ENCODE peak calls at places on chromosome 22, in ten cellular contexts. One of them, this sample, is unnamed.

GRCh38 chr22:49072996-49073645 is 754.6 kb downstream of the BRD1 start:
- DNase-seq in putamen: no peak
- DNase-seq in CD4-positive, CD25-positive, alpha-beta regulatory T cell: no peak
- DNase-seq in activated CD4-positive, alpha-beta T cell treated with anti-CD3 and anti-CD28 coated beads, Interleukin-2, amount 50 U/mL, for 1 hour: no peak
- DNase-seq in GDM1: no peak
- DNase-seq in GM12865: no peak
- DNase-seq in iPS-NIHi11: no peak
- DNase-seq in NCI-H345: no peak
- DNase-seq in neuronal stem cell: no peak
- DNase-seq in stimulated activated CD4-positive, alpha-beta T cell treated with anti-CD3 and anti-CD28 coated beads, Interleukin-1b, Interleukin-23, amount 100 ng/mL, for 1 hour: no peak
- DNase-seq in this sample: no peak

GRCh38 chr22:27370281-27370680 is 431.3 kb downstream of the MN1 start:
- DNase-seq in putamen: no peak
- DNase-seq in CD4-positive, CD25-positive, alpha-beta regulatory T cell: no peak
- DNase-seq in activated CD4-positive, alpha-beta T cell treated with anti-CD3 and anti-CD28 coated beads, Interleukin-2, amount 50 U/mL, for 1 hour: no peak
- DNase-seq in GDM1: peak; percentile 48
- DNase-seq in GM12865: no peak
- DNase-seq in iPS-NIHi11: no peak
- DNase-seq in NCI-H345: no peak
- DNase-seq in neuronal stem cell: no peak
- DNase-seq in stimulated activated CD4-positive, alpha-beta T cell treated with anti-CD3 and anti-CD28 coated beads, Interleukin-1b, Interleukin-23, amount 100 ng/mL, for 1 hour: no peak
- DNase-seq in this sample: no peak

GRCh38 chr22:49756201-49756600 is 71.5 kb downstream of the BRD1 start:
- DNase-seq in putamen: no peak
- DNase-seq in CD4-positive, CD25-positive, alpha-beta regulatory T cell: no peak
- DNase-seq in activated CD4-positive, alpha-beta T cell treated with anti-CD3 and anti-CD28 coated beads, Interleukin-2, amount 50 U/mL, for 1 hour: no peak
- DNase-seq in GDM1: no peak
- DNase-seq in GM12865: no peak
- DNase-seq in iPS-NIHi11: no peak
- DNase-seq in NCI-H345: no peak
- DNase-seq in neuronal stem cell: no peak
- DNase-seq in stimulated activated CD4-positive, alpha-beta T cell treated with anti-CD3 and anti-CD28 coated beads, Interleukin-1b, Interleukin-23, amount 100 ng/mL, for 1 hour: no peak
- DNase-seq in this sample: no peak

GRCh38 chr22:16783930-16784354 is 41.3 kb downstream of the XKR3 start:
- DNase-seq in putamen: no peak
- DNase-seq in CD4-positive, CD25-positive, alpha-beta regulatory T cell: no peak
- DNase-seq in activated CD4-positive, alpha-beta T cell treated with anti-CD3 and anti-CD28 coated beads, Interleukin-2, amount 50 U/mL, for 1 hour: no peak
- DNase-seq in GDM1: no peak
- DNase-seq in GM12865: peak; percentile 2
- DNase-seq in iPS-NIHi11: peak; percentile 10
- DNase-seq in NCI-H345: no peak
- DNase-seq in neuronal stem cell: no peak
- DNase-seq in stimulated activated CD4-positive, alpha-beta T cell treated with anti-CD3 and anti-CD28 coated beads, Interleukin-1b, Interleukin-23, amount 100 ng/mL, for 1 hour: no peak
- DNase-seq in this sample: no peak

GRCh38 chr22:20781272-20781990 is 7.5 kb downstream of the SERPIND1 start:
- DNase-seq in putamen: no peak
- DNase-seq in CD4-positive, CD25-positive, alpha-beta regulatory T cell: no peak
- DNase-seq in activated CD4-positive, alpha-beta T cell treated with anti-CD3 and anti-CD28 coated beads, Interleukin-2, amount 50 U/mL, for 1 hour: no peak
- DNase-seq in GDM1: no peak
- DNase-seq in GM12865: no peak
- DNase-seq in iPS-NIHi11: no peak
- DNase-seq in NCI-H345: no peak
- DNase-seq in neuronal stem cell: no peak
- DNase-seq in stimulated activated CD4-positive, alpha-beta T cell treated with anti-CD3 and anti-CD28 coated beads, Interleukin-1b, Interleukin-23, amount 100 ng/mL, for 1 hour: no peak
- DNase-seq in this sample: no peak

GRCh38 chr22:50060441-50061140 is 2.5 kb upstream of the TTLL8 start:
- DNase-seq in putamen: no peak
- DNase-seq in CD4-positive, CD25-positive, alpha-beta regulatory T cell: no peak
- DNase-seq in activated CD4-positive, alpha-beta T cell treated with anti-CD3 and anti-CD28 coated beads, Interleukin-2, amount 50 U/mL, for 1 hour: no peak
- DNase-seq in GDM1: no peak
- DNase-seq in GM12865: no peak
- DNase-seq in iPS-NIHi11: no peak
- DNase-seq in NCI-H345: no peak
- DNase-seq in neuronal stem cell: no peak
- DNase-seq in stimulated activated CD4-positive, alpha-beta T cell treated with anti-CD3 and anti-CD28 coated beads, Interleukin-1b, Interleukin-23, amount 100 ng/mL, for 1 hour: no peak
- DNase-seq in this sample: no peak

GRCh38 chr22:45757068-45757467 is 85.4 kb downstream of the ATXN10 start:
- DNase-seq in putamen: peak; percentile 22
- DNase-seq in CD4-positive, CD25-positive, alpha-beta regulatory T cell: no peak
- DNase-seq in activated CD4-positive, alpha-beta T cell treated with anti-CD3 and anti-CD28 coated beads, Interleukin-2, amount 50 U/mL, for 1 hour: no peak
- DNase-seq in GDM1: no peak
- DNase-seq in GM12865: no peak
- DNase-seq in iPS-NIHi11: peak; percentile 80
- DNase-seq in NCI-H345: no peak
- DNase-seq in neuronal stem cell: peak; percentile 65
- DNase-seq in stimulated activated CD4-positive, alpha-beta T cell treated with anti-CD3 and anti-CD28 coated beads, Interleukin-1b, Interleukin-23, amount 100 ng/mL, for 1 hour: no peak
- DNase-seq in this sample: no peak

GRCh38 chr22:44807915-44808690 is 55.7 kb downstream of the ARHGAP8 start:
- DNase-seq in putamen: no peak
- DNase-seq in CD4-positive, CD25-positive, alpha-beta regulatory T cell: no peak
- DNase-seq in activated CD4-positive, alpha-beta T cell treated with anti-CD3 and anti-CD28 coated beads, Interleukin-2, amount 50 U/mL, for 1 hour: no peak
- DNase-seq in GDM1: no peak
- DNase-seq in GM12865: no peak
- DNase-seq in iPS-NIHi11: peak; percentile 82
- DNase-seq in NCI-H345: no peak
- DNase-seq in neuronal stem cell: no peak
- DNase-seq in stimulated activated CD4-positive, alpha-beta T cell treated with anti-CD3 and anti-CD28 coated beads, Interleukin-1b, Interleukin-23, amount 100 ng/mL, for 1 hour: no peak
- DNase-seq in this sample: no peak

GRCh38 chr22:47337161-47337621 is 574.7 kb downstream of the TBC1D22A start:
- DNase-seq in putamen: peak; percentile 0
- DNase-seq in CD4-positive, CD25-positive, alpha-beta regulatory T cell: no peak
- DNase-seq in activated CD4-positive, alpha-beta T cell treated with anti-CD3 and anti-CD28 coated beads, Interleukin-2, amount 50 U/mL, for 1 hour: no peak
- DNase-seq in GDM1: no peak
- DNase-seq in GM12865: no peak
- DNase-seq in iPS-NIHi11: no peak
- DNase-seq in NCI-H345: peak; percentile 23
- DNase-seq in neuronal stem cell: no peak
- DNase-seq in stimulated activated CD4-positive, alpha-beta T cell treated with anti-CD3 and anti-CD28 coated beads, Interleukin-1b, Interleukin-23, amount 100 ng/mL, for 1 hour: no peak
- DNase-seq in this sample: no peak

GRCh38 chr22:49394116-49394785 is 433.4 kb downstream of the BRD1 start:
- DNase-seq in putamen: no peak
- DNase-seq in CD4-positive, CD25-positive, alpha-beta regulatory T cell: no peak
- DNase-seq in activated CD4-positive, alpha-beta T cell treated with anti-CD3 and anti-CD28 coated beads, Interleukin-2, amount 50 U/mL, for 1 hour: no peak
- DNase-seq in GDM1: no peak
- DNase-seq in GM12865: no peak
- DNase-seq in iPS-NIHi11: no peak
- DNase-seq in NCI-H345: no peak
- DNase-seq in neuronal stem cell: no peak
- DNase-seq in stimulated activated CD4-positive, alpha-beta T cell treated with anti-CD3 and anti-CD28 coated beads, Interleukin-1b, Interleukin-23, amount 100 ng/mL, for 1 hour: no peak
- DNase-seq in this sample: no peak

GRCh38 chr22:19132153-19132552 is 1.0 kb downstream of the TSSK2 start:
- DNase-seq in putamen: no peak
- DNase-seq in CD4-positive, CD25-positive, alpha-beta regulatory T cell: no peak
- DNase-seq in activated CD4-positive, alpha-beta T cell treated with anti-CD3 and anti-CD28 coated beads, Interleukin-2, amount 50 U/mL, for 1 hour: no peak
- DNase-seq in GDM1: no peak
- DNase-seq in GM12865: no peak
- DNase-seq in iPS-NIHi11: no peak
- DNase-seq in NCI-H345: no peak
- DNase-seq in neuronal stem cell: no peak
- DNase-seq in stimulated activated CD4-positive, alpha-beta T cell treated with anti-CD3 and anti-CD28 coated beads, Interleukin-1b, Interleukin-23, amount 100 ng/mL, for 1 hour: no peak
- DNase-seq in this sample: no peak